ENCODE peak calls at places on chromosomes 13 and 19, in eight cellular contexts. One of them, this sample, is unnamed.

GRCh38 chr19:40512473-40513344 is 45.9 kb downstream of the SPTBN4 start:
- DNase-seq in activated T-helper 2 cell treated with anti-CD3 and anti-CD28 coated beads, Interferon-gamma antibody, Interleukin-2, Interleukin-4, amounts not matched to agents 10 μg/mL and 5 μg/mL and 100 μg/mL, durations not matched to agents 14 hours and 24 hours and 36 hours: no peak
- DNase-seq in NCI-H510A: no peak
- DNase-seq in choroid plexus epithelial cell: peak; percentile 27
- DNase-seq in SK-MEL-5: no peak
- DNase-seq in keratinocyte: no peak
- DNase-seq in left ventricle myocardium superior: peak; percentile 39
- DNase-seq in stimulated activated CD4-positive, alpha-beta T cell treated with anti-CD3 and anti-CD28 coated beads, Interleukin-4, amount 100 ng/mL, for 1 hour: no peak
- DNase-seq in this sample: no peak

GRCh38 chr19:20038358-20039202 is 725 bp downstream of the ZNF682 start:
- DNase-seq in activated T-helper 2 cell treated with anti-CD3 and anti-CD28 coated beads, Interferon-gamma antibody, Interleukin-2, Interleukin-4, amounts not matched to agents 10 μg/mL and 5 μg/mL and 100 μg/mL, durations not matched to agents 14 hours and 24 hours and 36 hours: no peak
- DNase-seq in NCI-H510A: no peak
- DNase-seq in choroid plexus epithelial cell: peak; percentile 19
- DNase-seq in SK-MEL-5: no peak
- DNase-seq in keratinocyte: no peak
- DNase-seq in left ventricle myocardium superior: no peak
- DNase-seq in stimulated activated CD4-positive, alpha-beta T cell treated with anti-CD3 and anti-CD28 coated beads, Interleukin-4, amount 100 ng/mL, for 1 hour: no peak
- DNase-seq in this sample: peak; percentile 8

GRCh38 chr13:110447058-110447511 is 114.4 kb downstream of the RAB20 start:
- DNase-seq in activated T-helper 2 cell treated with anti-CD3 and anti-CD28 coated beads, Interferon-gamma antibody, Interleukin-2, Interleukin-4, amounts not matched to agents 10 μg/mL and 5 μg/mL and 100 μg/mL, durations not matched to agents 14 hours and 24 hours and 36 hours: no peak
- DNase-seq in NCI-H510A: no peak
- DNase-seq in choroid plexus epithelial cell: peak; percentile 33
- DNase-seq in SK-MEL-5: no peak
- DNase-seq in keratinocyte: no peak
- DNase-seq in left ventricle myocardium superior: no peak
- DNase-seq in stimulated activated CD4-positive, alpha-beta T cell treated with anti-CD3 and anti-CD28 coated beads, Interleukin-4, amount 100 ng/mL, for 1 hour: no peak
- DNase-seq in this sample: peak; percentile 42

GRCh38 chr19:45474941-45475516 is 7.2 kb downstream of the FOSB start:
- DNase-seq in activated T-helper 2 cell treated with anti-CD3 and anti-CD28 coated beads, Interferon-gamma antibody, Interleukin-2, Interleukin-4, amounts not matched to agents 10 μg/mL and 5 μg/mL and 100 μg/mL, durations not matched to agents 14 hours and 24 hours and 36 hours: no peak
- DNase-seq in NCI-H510A: no peak
- DNase-seq in choroid plexus epithelial cell: no peak
- DNase-seq in SK-MEL-5: no peak
- DNase-seq in keratinocyte: no peak
- DNase-seq in left ventricle myocardium superior: no peak
- DNase-seq in stimulated activated CD4-positive, alpha-beta T cell treated with anti-CD3 and anti-CD28 coated beads, Interleukin-4, amount 100 ng/mL, for 1 hour: no peak
- DNase-seq in this sample: no peak

GRCh38 chr19:53086949-53087348 is 16.3 kb downstream of the ZNF160 start:
- DNase-seq in activated T-helper 2 cell treated with anti-CD3 and anti-CD28 coated beads, Interferon-gamma antibody, Interleukin-2, Interleukin-4, amounts not matched to agents 10 μg/mL and 5 μg/mL and 100 μg/mL, durations not matched to agents 14 hours and 24 hours and 36 hours: no peak
- DNase-seq in NCI-H510A: no peak
- DNase-seq in choroid plexus epithelial cell: peak; percentile 95
- DNase-seq in SK-MEL-5: no peak
- DNase-seq in keratinocyte: no peak
- DNase-seq in left ventricle myocardium superior: peak; percentile 70
- DNase-seq in stimulated activated CD4-positive, alpha-beta T cell treated with anti-CD3 and anti-CD28 coated beads, Interleukin-4, amount 100 ng/mL, for 1 hour: no peak
- DNase-seq in this sample: no peak

GRCh38 chr19:23823952-23824389 is 65.3 kb upstream of the ZNF681 start:
- DNase-seq in activated T-helper 2 cell treated with anti-CD3 and anti-CD28 coated beads, Interferon-gamma antibody, Interleukin-2, Interleukin-4, amounts not matched to agents 10 μg/mL and 5 μg/mL and 100 μg/mL, durations not matched to agents 14 hours and 24 hours and 36 hours: no peak
- DNase-seq in NCI-H510A: no peak
- DNase-seq in choroid plexus epithelial cell: peak; percentile 11
- DNase-seq in SK-MEL-5: peak; percentile 25
- DNase-seq in keratinocyte: no peak
- DNase-seq in left ventricle myocardium superior: no peak
- DNase-seq in stimulated activated CD4-positive, alpha-beta T cell treated with anti-CD3 and anti-CD28 coated beads, Interleukin-4, amount 100 ng/mL, for 1 hour: no peak
- DNase-seq in this sample: no peak

GRCh38 chr19:32318884-32319520 is 26.4 kb upstream of the ZNF507 start:
- DNase-seq in activated T-helper 2 cell treated with anti-CD3 and anti-CD28 coated beads, Interferon-gamma antibody, Interleukin-2, Interleukin-4, amounts not matched to agents 10 μg/mL and 5 μg/mL and 100 μg/mL, durations not matched to agents 14 hours and 24 hours and 36 hours: no peak
- DNase-seq in NCI-H510A: no peak
- DNase-seq in choroid plexus epithelial cell: peak; percentile 5
- DNase-seq in SK-MEL-5: peak; percentile 38
- DNase-seq in keratinocyte: no peak
- DNase-seq in left ventricle myocardium superior: no peak
- DNase-seq in stimulated activated CD4-positive, alpha-beta T cell treated with anti-CD3 and anti-CD28 coated beads, Interleukin-4, amount 100 ng/mL, for 1 hour: no peak
- DNase-seq in this sample: no peak

GRCh38 chr13:30792257-30793000 is 57.1 kb downstream of the ALOX5AP start:
- DNase-seq in activated T-helper 2 cell treated with anti-CD3 and anti-CD28 coated beads, Interferon-gamma antibody, Interleukin-2, Interleukin-4, amounts not matched to agents 10 μg/mL and 5 μg/mL and 100 μg/mL, durations not matched to agents 14 hours and 24 hours and 36 hours: no peak
- DNase-seq in NCI-H510A: no peak
- DNase-seq in choroid plexus epithelial cell: peak; percentile 98
- DNase-seq in SK-MEL-5: peak; percentile 63
- DNase-seq in keratinocyte: peak; percentile 56
- DNase-seq in left ventricle myocardium superior: peak; percentile 87
- DNase-seq in stimulated activated CD4-positive, alpha-beta T cell treated with anti-CD3 and anti-CD28 coated beads, Interleukin-4, amount 100 ng/mL, for 1 hour: no peak
- DNase-seq in this sample: peak; percentile 93

GRCh38 chr19:6340493-6341201 is 7.2 kb upstream of the ACER1 start:
- DNase-seq in activated T-helper 2 cell treated with anti-CD3 and anti-CD28 coated beads, Interferon-gamma antibody, Interleukin-2, Interleukin-4, amounts not matched to agents 10 μg/mL and 5 μg/mL and 100 μg/mL, durations not matched to agents 14 hours and 24 hours and 36 hours: no peak
- DNase-seq in NCI-H510A: no peak
- DNase-seq in choroid plexus epithelial cell: no peak
- DNase-seq in SK-MEL-5: no peak
- DNase-seq in keratinocyte: no peak
- DNase-seq in left ventricle myocardium superior: no peak
- DNase-seq in stimulated activated CD4-positive, alpha-beta T cell treated with anti-CD3 and anti-CD28 coated beads, Interleukin-4, amount 100 ng/mL, for 1 hour: no peak
- DNase-seq in this sample: no peak

GRCh38 chr19:19386373-19386869 is 19.1 kb upstream of the GATAD2A start:
- DNase-seq in activated T-helper 2 cell treated with anti-CD3 and anti-CD28 coated beads, Interferon-gamma antibody, Interleukin-2, Interleukin-4, amounts not matched to agents 10 μg/mL and 5 μg/mL and 100 μg/mL, durations not matched to agents 14 hours and 24 hours and 36 hours: no peak
- DNase-seq in NCI-H510A: no peak
- DNase-seq in choroid plexus epithelial cell: no peak
- DNase-seq in SK-MEL-5: no peak
- DNase-seq in keratinocyte: no peak
- DNase-seq in left ventricle myocardium superior: no peak
- DNase-seq in stimulated activated CD4-positive, alpha-beta T cell treated with anti-CD3 and anti-CD28 coated beads, Interleukin-4, amount 100 ng/mL, for 1 hour: no peak
- DNase-seq in this sample: no peak

GRCh38 chr19:47024502-47024901 is 4.9 kb downstream of the NPAS1 start:
- DNase-seq in activated T-helper 2 cell treated with anti-CD3 and anti-CD28 coated beads, Interferon-gamma antibody, Interleukin-2, Interleukin-4, amounts not matched to agents 10 μg/mL and 5 μg/mL and 100 μg/mL, durations not matched to agents 14 hours and 24 hours and 36 hours: no peak
- DNase-seq in NCI-H510A: no peak
- DNase-seq in choroid plexus epithelial cell: no peak
- DNase-seq in SK-MEL-5: no peak
- DNase-seq in keratinocyte: no peak
- DNase-seq in left ventricle myocardium superior: no peak
- DNase-seq in stimulated activated CD4-positive, alpha-beta T cell treated with anti-CD3 and anti-CD28 coated beads, Interleukin-4, amount 100 ng/mL, for 1 hour: no peak
- DNase-seq in this sample: no peak

GRCh38 chr13:77728265-77728966 is 30.9 kb downstream of the SLAIN1 start:
- DNase-seq in activated T-helper 2 cell treated with anti-CD3 and anti-CD28 coated beads, Interferon-gamma antibody, Interleukin-2, Interleukin-4, amounts not matched to agents 10 μg/mL and 5 μg/mL and 100 μg/mL, durations not matched to agents 14 hours and 24 hours and 36 hours: no peak
- DNase-seq in NCI-H510A: no peak
- DNase-seq in choroid plexus epithelial cell: no peak
- DNase-seq in SK-MEL-5: no peak
- DNase-seq in keratinocyte: no peak
- DNase-seq in left ventricle myocardium superior: no peak
- DNase-seq in stimulated activated CD4-positive, alpha-beta T cell treated with anti-CD3 and anti-CD28 coated beads, Interleukin-4, amount 100 ng/mL, for 1 hour: no peak
- DNase-seq in this sample: no peak

GRCh38 chr19:18112989-18113478 is 15.5 kb downstream of the MAST3 start:
- DNase-seq in activated T-helper 2 cell treated with anti-CD3 and anti-CD28 coated beads, Interferon-gamma antibody, Interleukin-2, Interleukin-4, amounts not matched to agents 10 μg/mL and 5 μg/mL and 100 μg/mL, durations not matched to agents 14 hours and 24 hours and 36 hours: peak; percentile 64
- DNase-seq in NCI-H510A: no peak
- DNase-seq in choroid plexus epithelial cell: peak; percentile 88
- DNase-seq in SK-MEL-5: peak; percentile 83
- DNase-seq in keratinocyte: no peak
- DNase-seq in left ventricle myocardium superior: peak; percentile 91
- DNase-seq in stimulated activated CD4-positive, alpha-beta T cell treated with anti-CD3 and anti-CD28 coated beads, Interleukin-4, amount 100 ng/mL, for 1 hour: peak; percentile 83
- DNase-seq in this sample: peak; percentile 36

GRCh38 chr19:50909240-50910070 is 1.7 kb downstream of the KLK4 start:
- DNase-seq in activated T-helper 2 cell treated with anti-CD3 and anti-CD28 coated beads, Interferon-gamma antibody, Interleukin-2, Interleukin-4, amounts not matched to agents 10 μg/mL and 5 μg/mL and 100 μg/mL, durations not matched to agents 14 hours and 24 hours and 36 hours: peak; percentile 38
- DNase-seq in NCI-H510A: no peak
- DNase-seq in choroid plexus epithelial cell: peak; percentile 25
- DNase-seq in SK-MEL-5: peak; percentile 88
- DNase-seq in keratinocyte: no peak
- DNase-seq in left ventricle myocardium superior: no peak
- DNase-seq in stimulated activated CD4-positive, alpha-beta T cell treated with anti-CD3 and anti-CD28 coated beads, Interleukin-4, amount 100 ng/mL, for 1 hour: peak; percentile 34
- DNase-seq in this sample: no peak

GRCh38 chr13:102707465-102707864 is 12.6 kb upstream of the METTL21C start:
- DNase-seq in activated T-helper 2 cell treated with anti-CD3 and anti-CD28 coated beads, Interferon-gamma antibody, Interleukin-2, Interleukin-4, amounts not matched to agents 10 μg/mL and 5 μg/mL and 100 μg/mL, durations not matched to agents 14 hours and 24 hours and 36 hours: no peak
- DNase-seq in NCI-H510A: no peak
- DNase-seq in choroid plexus epithelial cell: peak; percentile 90
- DNase-seq in SK-MEL-5: peak; percentile 88
- DNase-seq in keratinocyte: peak; percentile 90
- DNase-seq in left ventricle myocardium superior: no peak
- DNase-seq in stimulated activated CD4-positive, alpha-beta T cell treated with anti-CD3 and anti-CD28 coated beads, Interleukin-4, amount 100 ng/mL, for 1 hour: no peak
- DNase-seq in this sample: peak; percentile 91

GRCh38 chr13:32381539-32381938 is 46.4 kb downstream of the N4BP2L1 start:
- DNase-seq in activated T-helper 2 cell treated with anti-CD3 and anti-CD28 coated beads, Interferon-gamma antibody, Interleukin-2, Interleukin-4, amounts not matched to agents 10 μg/mL and 5 μg/mL and 100 μg/mL, durations not matched to agents 14 hours and 24 hours and 36 hours: no peak
- DNase-seq in NCI-H510A: no peak
- DNase-seq in choroid plexus epithelial cell: peak; percentile 72
- DNase-seq in SK-MEL-5: peak; percentile 54
- DNase-seq in keratinocyte: no peak
- DNase-seq in left ventricle myocardium superior: no peak
- DNase-seq in stimulated activated CD4-positive, alpha-beta T cell treated with anti-CD3 and anti-CD28 coated beads, Interleukin-4, amount 100 ng/mL, for 1 hour: no peak
- DNase-seq in this sample: peak; percentile 1

GRCh38 chr13:93318538-93318937 is 91.9 kb downstream of the GPC6 start:
- DNase-seq in activated T-helper 2 cell treated with anti-CD3 and anti-CD28 coated beads, Interferon-gamma antibody, Interleukin-2, Interleukin-4, amounts not matched to agents 10 μg/mL and 5 μg/mL and 100 μg/mL, durations not matched to agents 14 hours and 24 hours and 36 hours: no peak
- DNase-seq in NCI-H510A: no peak
- DNase-seq in choroid plexus epithelial cell: peak; percentile 52
- DNase-seq in SK-MEL-5: no peak
- DNase-seq in keratinocyte: no peak
- DNase-seq in left ventricle myocardium superior: no peak
- DNase-seq in stimulated activated CD4-positive, alpha-beta T cell treated with anti-CD3 and anti-CD28 coated beads, Interleukin-4, amount 100 ng/mL, for 1 hour: no peak
- DNase-seq in this sample: peak; percentile 17

GRCh38 chr13:49676581-49677298 is 14.5 kb downstream of the EBPL start:
- DNase-seq in activated T-helper 2 cell treated with anti-CD3 and anti-CD28 coated beads, Interferon-gamma antibody, Interleukin-2, Interleukin-4, amounts not matched to agents 10 μg/mL and 5 μg/mL and 100 μg/mL, durations not matched to agents 14 hours and 24 hours and 36 hours: no peak
- DNase-seq in NCI-H510A: no peak
- DNase-seq in choroid plexus epithelial cell: no peak
- DNase-seq in SK-MEL-5: no peak
- DNase-seq in keratinocyte: no peak
- DNase-seq in left ventricle myocardium superior: no peak
- DNase-seq in stimulated activated CD4-positive, alpha-beta T cell treated with anti-CD3 and anti-CD28 coated beads, Interleukin-4, amount 100 ng/mL, for 1 hour: no peak
- DNase-seq in this sample: no peak

GRCh38 chr13:21138561-21138960 is 37.8 kb downstream of the SKA3 start:
- DNase-seq in activated T-helper 2 cell treated with anti-CD3 and anti-CD28 coated beads, Interferon-gamma antibody, Interleukin-2, Interleukin-4, amounts not matched to agents 10 μg/mL and 5 μg/mL and 100 μg/mL, durations not matched to agents 14 hours and 24 hours and 36 hours: no peak
- DNase-seq in NCI-H510A: no peak
- DNase-seq in choroid plexus epithelial cell: peak; percentile 32
- DNase-seq in SK-MEL-5: no peak
- DNase-seq in keratinocyte: no peak
- DNase-seq in left ventricle myocardium superior: no peak
- DNase-seq in stimulated activated CD4-positive, alpha-beta T cell treated with anti-CD3 and anti-CD28 coated beads, Interleukin-4, amount 100 ng/mL, for 1 hour: no peak
- DNase-seq in this sample: no peak

GRCh38 chr13:72565893-72566292 is 161.5 kb downstream of the MZT1 start:
- DNase-seq in activated T-helper 2 cell treated with anti-CD3 and anti-CD28 coated beads, Interferon-gamma antibody, Interleukin-2, Interleukin-4, amounts not matched to agents 10 μg/mL and 5 μg/mL and 100 μg/mL, durations not matched to agents 14 hours and 24 hours and 36 hours: no peak
- DNase-seq in NCI-H510A: no peak
- DNase-seq in choroid plexus epithelial cell: peak; percentile 59
- DNase-seq in SK-MEL-5: peak; percentile 60
- DNase-seq in keratinocyte: no peak
- DNase-seq in left ventricle myocardium superior: no peak
- DNase-seq in stimulated activated CD4-positive, alpha-beta T cell treated with anti-CD3 and anti-CD28 coated beads, Interleukin-4, amount 100 ng/mL, for 1 hour: no peak
- DNase-seq in this sample: peak; percentile 11

GRCh38 chr13:50085063-50085462 is 69.8 kb downstream of the KCNRG start:
- DNase-seq in activated T-helper 2 cell treated with anti-CD3 and anti-CD28 coated beads, Interferon-gamma antibody, Interleukin-2, Interleukin-4, amounts not matched to agents 10 μg/mL and 5 μg/mL and 100 μg/mL, durations not matched to agents 14 hours and 24 hours and 36 hours: no peak
- DNase-seq in NCI-H510A: no peak
- DNase-seq in choroid plexus epithelial cell: peak; percentile 64
- DNase-seq in SK-MEL-5: peak; percentile 57
- DNase-seq in keratinocyte: no peak
- DNase-seq in left ventricle myocardium superior: no peak
- DNase-seq in stimulated activated CD4-positive, alpha-beta T cell treated with anti-CD3 and anti-CD28 coated beads, Interleukin-4, amount 100 ng/mL, for 1 hour: no peak
- DNase-seq in this sample: no peak

GRCh38 chr19:843180-843835 is 2.5 kb downstream of the PRTN3 start:
- DNase-seq in activated T-helper 2 cell treated with anti-CD3 and anti-CD28 coated beads, Interferon-gamma antibody, Interleukin-2, Interleukin-4, amounts not matched to agents 10 μg/mL and 5 μg/mL and 100 μg/mL, durations not matched to agents 14 hours and 24 hours and 36 hours: no peak
- DNase-seq in NCI-H510A: no peak
- DNase-seq in choroid plexus epithelial cell: no peak
- DNase-seq in SK-MEL-5: no peak
- DNase-seq in keratinocyte: no peak
- DNase-seq in left ventricle myocardium superior: peak; percentile 67
- DNase-seq in stimulated activated CD4-positive, alpha-beta T cell treated with anti-CD3 and anti-CD28 coated beads, Interleukin-4, amount 100 ng/mL, for 1 hour: no peak
- DNase-seq in this sample: no peak

GRCh38 chr19:30155529-30156200 is 213.6 kb downstream of the URI1 start:
- DNase-seq in activated T-helper 2 cell treated with anti-CD3 and anti-CD28 coated beads, Interferon-gamma antibody, Interleukin-2, Interleukin-4, amounts not matched to agents 10 μg/mL and 5 μg/mL and 100 μg/mL, durations not matched to agents 14 hours and 24 hours and 36 hours: no peak
- DNase-seq in NCI-H510A: no peak
- DNase-seq in choroid plexus epithelial cell: no peak
- DNase-seq in SK-MEL-5: no peak
- DNase-seq in keratinocyte: no peak
- DNase-seq in left ventricle myocardium superior: no peak
- DNase-seq in stimulated activated CD4-positive, alpha-beta T cell treated with anti-CD3 and anti-CD28 coated beads, Interleukin-4, amount 100 ng/mL, for 1 hour: no peak
- DNase-seq in this sample: no peak

GRCh38 chr13:79678100-79678499 is 197.1 kb downstream of the NDFIP2 start:
- DNase-seq in activated T-helper 2 cell treated with anti-CD3 and anti-CD28 coated beads, Interferon-gamma antibody, Interleukin-2, Interleukin-4, amounts not matched to agents 10 μg/mL and 5 μg/mL and 100 μg/mL, durations not matched to agents 14 hours and 24 hours and 36 hours: no peak
- DNase-seq in NCI-H510A: no peak
- DNase-seq in choroid plexus epithelial cell: peak; percentile 30
- DNase-seq in SK-MEL-5: no peak
- DNase-seq in keratinocyte: no peak
- DNase-seq in left ventricle myocardium superior: no peak
- DNase-seq in stimulated activated CD4-positive, alpha-beta T cell treated with anti-CD3 and anti-CD28 coated beads, Interleukin-4, amount 100 ng/mL, for 1 hour: no peak
- DNase-seq in this sample: peak; percentile 62

GRCh38 chr19:57363734-57364181 is 407 bp downstream of the TRAPPC2B start:
- DNase-seq in activated T-helper 2 cell treated with anti-CD3 and anti-CD28 coated beads, Interferon-gamma antibody, Interleukin-2, Interleukin-4, amounts not matched to agents 10 μg/mL and 5 μg/mL and 100 μg/mL, durations not matched to agents 14 hours and 24 hours and 36 hours: no peak
- DNase-seq in NCI-H510A: no peak
- DNase-seq in choroid plexus epithelial cell: peak; percentile 28
- DNase-seq in SK-MEL-5: no peak
- DNase-seq in keratinocyte: no peak
- DNase-seq in left ventricle myocardium superior: no peak
- DNase-seq in stimulated activated CD4-positive, alpha-beta T cell treated with anti-CD3 and anti-CD28 coated beads, Interleukin-4, amount 100 ng/mL, for 1 hour: no peak
- DNase-seq in this sample: peak; percentile 3

GRCh38 chr19:4700573-4700970 is 23.1 kb downstream of the DPP9 start:
- DNase-seq in activated T-helper 2 cell treated with anti-CD3 and anti-CD28 coated beads, Interferon-gamma antibody, Interleukin-2, Interleukin-4, amounts not matched to agents 10 μg/mL and 5 μg/mL and 100 μg/mL, durations not matched to agents 14 hours and 24 hours and 36 hours: no peak
- DNase-seq in NCI-H510A: no peak
- DNase-seq in choroid plexus epithelial cell: no peak
- DNase-seq in SK-MEL-5: no peak
- DNase-seq in keratinocyte: no peak
- DNase-seq in left ventricle myocardium superior: no peak
- DNase-seq in stimulated activated CD4-positive, alpha-beta T cell treated with anti-CD3 and anti-CD28 coated beads, Interleukin-4, amount 100 ng/mL, for 1 hour: no peak
- DNase-seq in this sample: no peak

GRCh38 chr19:6211632-6212402 is 68.0 kb downstream of the MLLT1 start:
- DNase-seq in activated T-helper 2 cell treated with anti-CD3 and anti-CD28 coated beads, Interferon-gamma antibody, Interleukin-2, Interleukin-4, amounts not matched to agents 10 μg/mL and 5 μg/mL and 100 μg/mL, durations not matched to agents 14 hours and 24 hours and 36 hours: no peak
- DNase-seq in NCI-H510A: no peak
- DNase-seq in choroid plexus epithelial cell: no peak
- DNase-seq in SK-MEL-5: no peak
- DNase-seq in keratinocyte: no peak
- DNase-seq in left ventricle myocardium superior: no peak
- DNase-seq in stimulated activated CD4-positive, alpha-beta T cell treated with anti-CD3 and anti-CD28 coated beads, Interleukin-4, amount 100 ng/mL, for 1 hour: no peak
- DNase-seq in this sample: no peak

GRCh38 chr13:33144358-33144784 is 128.1 kb downstream of the KL start:
- DNase-seq in activated T-helper 2 cell treated with anti-CD3 and anti-CD28 coated beads, Interferon-gamma antibody, Interleukin-2, Interleukin-4, amounts not matched to agents 10 μg/mL and 5 μg/mL and 100 μg/mL, durations not matched to agents 14 hours and 24 hours and 36 hours: no peak
- DNase-seq in NCI-H510A: no peak
- DNase-seq in choroid plexus epithelial cell: no peak
- DNase-seq in SK-MEL-5: no peak
- DNase-seq in keratinocyte: no peak
- DNase-seq in left ventricle myocardium superior: no peak
- DNase-seq in stimulated activated CD4-positive, alpha-beta T cell treated with anti-CD3 and anti-CD28 coated beads, Interleukin-4, amount 100 ng/mL, for 1 hour: no peak
- DNase-seq in this sample: no peak

GRCh38 chr13:82900453-82900852 is 981.8 kb downstream of the SLITRK1 start:
- DNase-seq in activated T-helper 2 cell treated with anti-CD3 and anti-CD28 coated beads, Interferon-gamma antibody, Interleukin-2, Interleukin-4, amounts not matched to agents 10 μg/mL and 5 μg/mL and 100 μg/mL, durations not matched to agents 14 hours and 24 hours and 36 hours: no peak
- DNase-seq in NCI-H510A: no peak
- DNase-seq in choroid plexus epithelial cell: no peak
- DNase-seq in SK-MEL-5: no peak
- DNase-seq in keratinocyte: no peak
- DNase-seq in left ventricle myocardium superior: no peak
- DNase-seq in stimulated activated CD4-positive, alpha-beta T cell treated with anti-CD3 and anti-CD28 coated beads, Interleukin-4, amount 100 ng/mL, for 1 hour: no peak
- DNase-seq in this sample: no peak

GRCh38 chr19:7333198-7334118 is 15.3 kb upstream of the ARHGEF18 start:
- DNase-seq in activated T-helper 2 cell treated with anti-CD3 and anti-CD28 coated beads, Interferon-gamma antibody, Interleukin-2, Interleukin-4, amounts not matched to agents 10 μg/mL and 5 μg/mL and 100 μg/mL, durations not matched to agents 14 hours and 24 hours and 36 hours: no peak
- DNase-seq in NCI-H510A: no peak
- DNase-seq in choroid plexus epithelial cell: no peak
- DNase-seq in SK-MEL-5: peak; percentile 89
- DNase-seq in keratinocyte: no peak
- DNase-seq in left ventricle myocardium superior: no peak
- DNase-seq in stimulated activated CD4-positive, alpha-beta T cell treated with anti-CD3 and anti-CD28 coated beads, Interleukin-4, amount 100 ng/mL, for 1 hour: no peak
- DNase-seq in this sample: peak; percentile 8

GRCh38 chr13:46039421-46040036 is 13.0 kb downstream of the ZC3H13 start:
- DNase-seq in activated T-helper 2 cell treated with anti-CD3 and anti-CD28 coated beads, Interferon-gamma antibody, Interleukin-2, Interleukin-4, amounts not matched to agents 10 μg/mL and 5 μg/mL and 100 μg/mL, durations not matched to agents 14 hours and 24 hours and 36 hours: no peak
- DNase-seq in NCI-H510A: no peak
- DNase-seq in choroid plexus epithelial cell: no peak
- DNase-seq in SK-MEL-5: no peak
- DNase-seq in keratinocyte: no peak
- DNase-seq in left ventricle myocardium superior: no peak
- DNase-seq in stimulated activated CD4-positive, alpha-beta T cell treated with anti-CD3 and anti-CD28 coated beads, Interleukin-4, amount 100 ng/mL, for 1 hour: no peak
- DNase-seq in this sample: no peak

GRCh38 chr13:99501952-99502310 is 659 bp downstream of the TM9SF2 start:
- DNase-seq in activated T-helper 2 cell treated with anti-CD3 and anti-CD28 coated beads, Interferon-gamma antibody, Interleukin-2, Interleukin-4, amounts not matched to agents 10 μg/mL and 5 μg/mL and 100 μg/mL, durations not matched to agents 14 hours and 24 hours and 36 hours: peak; percentile 20
- DNase-seq in NCI-H510A: no peak
- DNase-seq in choroid plexus epithelial cell: peak; percentile 36
- DNase-seq in SK-MEL-5: peak; percentile 17
- DNase-seq in keratinocyte: no peak
- DNase-seq in left ventricle myocardium superior: peak; percentile 32
- DNase-seq in stimulated activated CD4-positive, alpha-beta T cell treated with anti-CD3 and anti-CD28 coated beads, Interleukin-4, amount 100 ng/mL, for 1 hour: peak; percentile 19
- DNase-seq in this sample: peak; percentile 18

GRCh38 chr13:93963266-93964131 is 516.0 kb downstream of the DCT start:
- DNase-seq in activated T-helper 2 cell treated with anti-CD3 and anti-CD28 coated beads, Interferon-gamma antibody, Interleukin-2, Interleukin-4, amounts not matched to agents 10 μg/mL and 5 μg/mL and 100 μg/mL, durations not matched to agents 14 hours and 24 hours and 36 hours: no peak
- DNase-seq in NCI-H510A: no peak
- DNase-seq in choroid plexus epithelial cell: peak; percentile 78
- DNase-seq in SK-MEL-5: no peak
- DNase-seq in keratinocyte: no peak
- DNase-seq in left ventricle myocardium superior: no peak
- DNase-seq in stimulated activated CD4-positive, alpha-beta T cell treated with anti-CD3 and anti-CD28 coated beads, Interleukin-4, amount 100 ng/mL, for 1 hour: no peak
- DNase-seq in this sample: peak; percentile 51

GRCh38 chr19:7480975-7481265 is 7.9 kb downstream of the PEX11G start:
- DNase-seq in activated T-helper 2 cell treated with anti-CD3 and anti-CD28 coated beads, Interferon-gamma antibody, Interleukin-2, Interleukin-4, amounts not matched to agents 10 μg/mL and 5 μg/mL and 100 μg/mL, durations not matched to agents 14 hours and 24 hours and 36 hours: no peak
- DNase-seq in NCI-H510A: no peak
- DNase-seq in choroid plexus epithelial cell: no peak
- DNase-seq in SK-MEL-5: no peak
- DNase-seq in keratinocyte: no peak
- DNase-seq in left ventricle myocardium superior: no peak
- DNase-seq in stimulated activated CD4-positive, alpha-beta T cell treated with anti-CD3 and anti-CD28 coated beads, Interleukin-4, amount 100 ng/mL, for 1 hour: no peak
- DNase-seq in this sample: no peak